ENCODE peak calls at places on chromosomes 5 and 9, in ten cellular contexts. One of them, this sample, is unnamed.

GRCh38 chr5:159342838-159343237 is 12.6 kb upstream of the IL12B start:
- DNase-seq in lower lobe of right lung: no peak
- DNase-seq in AG10803: no peak
- DNase-seq in cardiac fibroblast: no peak
- DNase-seq in ovary: no peak
- DNase-seq in GM23338: no peak
- DNase-seq in coronary artery: no peak
- DNase-seq in SK-N-SH: no peak
- DNase-seq in fibroblast of lung: no peak
- DNase-seq in heart left ventricle: no peak
- DNase-seq in this sample: no peak

GRCh38 chr5:123945548-123945947 is 433.6 kb downstream of the CSNK1G3 start:
- DNase-seq in lower lobe of right lung: no peak
- DNase-seq in AG10803: no peak
- DNase-seq in cardiac fibroblast: no peak
- DNase-seq in ovary: no peak
- DNase-seq in GM23338: no peak
- DNase-seq in coronary artery: no peak
- DNase-seq in SK-N-SH: no peak
- DNase-seq in fibroblast of lung: no peak
- DNase-seq in heart left ventricle: no peak
- DNase-seq in this sample: no peak

GRCh38 chr5:61344187-61344944 is 12.3 kb downstream of the ZSWIM6 start:
- DNase-seq in lower lobe of right lung: no peak
- DNase-seq in AG10803: no peak
- DNase-seq in cardiac fibroblast: peak
- DNase-seq in ovary: peak
- DNase-seq in GM23338: no peak
- DNase-seq in coronary artery: no peak
- DNase-seq in SK-N-SH: peak
- DNase-seq in fibroblast of lung: no peak
- DNase-seq in heart left ventricle: peak
- DNase-seq in this sample: no peak

GRCh38 chr5:156963125-156963524 is at the start of gene TIMD4:
- DNase-seq in lower lobe of right lung: no peak
- DNase-seq in AG10803: no peak
- DNase-seq in cardiac fibroblast: no peak
- DNase-seq in ovary: no peak
- DNase-seq in GM23338: no peak
- DNase-seq in coronary artery: no peak
- DNase-seq in SK-N-SH: no peak
- DNase-seq in fibroblast of lung: no peak
- DNase-seq in heart left ventricle: no peak
- DNase-seq in this sample: no peak

GRCh38 chr9:69719368-69719767 is 40.4 kb downstream of the PTAR1 start:
- DNase-seq in lower lobe of right lung: no peak
- DNase-seq in AG10803: no peak
- DNase-seq in cardiac fibroblast: peak
- DNase-seq in ovary: no peak
- DNase-seq in GM23338: no peak
- DNase-seq in coronary artery: no peak
- DNase-seq in SK-N-SH: no peak
- DNase-seq in fibroblast of lung: peak
- DNase-seq in heart left ventricle: no peak
- DNase-seq in this sample: no peak

GRCh38 chr5:132840313-132840712 is 9.9 kb upstream of the SHROOM1 start:
- DNase-seq in lower lobe of right lung: no peak
- DNase-seq in AG10803: no peak
- DNase-seq in cardiac fibroblast: no peak
- DNase-seq in ovary: no peak
- DNase-seq in GM23338: no peak
- DNase-seq in coronary artery: no peak
- DNase-seq in SK-N-SH: no peak
- DNase-seq in fibroblast of lung: no peak
- DNase-seq in heart left ventricle: no peak
- DNase-seq in this sample: no peak

GRCh38 chr9:129011761-129012281 is 16.3 kb downstream of the SH3GLB2 start:
- DNase-seq in lower lobe of right lung: no peak
- DNase-seq in AG10803: no peak
- DNase-seq in cardiac fibroblast: no peak
- DNase-seq in ovary: no peak
- DNase-seq in GM23338: no peak
- DNase-seq in coronary artery: no peak
- DNase-seq in SK-N-SH: no peak
- DNase-seq in fibroblast of lung: no peak
- DNase-seq in heart left ventricle: no peak
- DNase-seq in this sample: no peak

GRCh38 chr9:121141706-121142105 is 60.0 kb downstream of the RAB14 start:
- DNase-seq in lower lobe of right lung: no peak
- DNase-seq in AG10803: no peak
- DNase-seq in cardiac fibroblast: no peak
- DNase-seq in ovary: no peak
- DNase-seq in GM23338: no peak
- DNase-seq in coronary artery: no peak
- DNase-seq in SK-N-SH: no peak
- DNase-seq in fibroblast of lung: no peak
- DNase-seq in heart left ventricle: no peak
- DNase-seq in this sample: no peak

GRCh38 chr5:179258922-179259730 is 86.1 kb downstream of the ADAMTS2 start:
- DNase-seq in lower lobe of right lung: no peak
- DNase-seq in AG10803: peak
- DNase-seq in cardiac fibroblast: no peak
- DNase-seq in ovary: peak
- DNase-seq in GM23338: no peak
- DNase-seq in coronary artery: peak
- DNase-seq in SK-N-SH: peak
- DNase-seq in fibroblast of lung: peak
- DNase-seq in heart left ventricle: no peak
- DNase-seq in this sample: peak

GRCh38 chr9:3525836-3526165 is at the start of gene RFX3:
- DNase-seq in lower lobe of right lung: peak
- DNase-seq in AG10803: peak
- DNase-seq in cardiac fibroblast: peak
- DNase-seq in ovary: peak
- DNase-seq in GM23338: peak
- DNase-seq in coronary artery: peak
- DNase-seq in SK-N-SH: peak
- DNase-seq in fibroblast of lung: peak
- DNase-seq in heart left ventricle: peak
- DNase-seq in this sample: peak

GRCh38 chr5:35754481-35754880 is 102.2 kb upstream of the IL7R start:
- DNase-seq in lower lobe of right lung: no peak
- DNase-seq in AG10803: no peak
- DNase-seq in cardiac fibroblast: no peak
- DNase-seq in ovary: no peak
- DNase-seq in GM23338: peak
- DNase-seq in coronary artery: no peak
- DNase-seq in SK-N-SH: no peak
- DNase-seq in fibroblast of lung: no peak
- DNase-seq in heart left ventricle: no peak
- DNase-seq in this sample: no peak

GRCh38 chr9:107465467-107466451 is 23.8 kb downstream of the KLF4 start:
- DNase-seq in lower lobe of right lung: peak
- DNase-seq in AG10803: peak
- DNase-seq in cardiac fibroblast: peak
- DNase-seq in ovary: peak
- DNase-seq in GM23338: peak
- DNase-seq in coronary artery: peak
- DNase-seq in SK-N-SH: peak
- DNase-seq in fibroblast of lung: peak
- DNase-seq in heart left ventricle: peak
- DNase-seq in this sample: peak

GRCh38 chr9:103660830-103661229 is 433.3 kb upstream of the SMC2 start:
- DNase-seq in lower lobe of right lung: no peak
- DNase-seq in AG10803: no peak
- DNase-seq in cardiac fibroblast: no peak
- DNase-seq in ovary: no peak
- DNase-seq in GM23338: no peak
- DNase-seq in coronary artery: no peak
- DNase-seq in SK-N-SH: no peak
- DNase-seq in fibroblast of lung: no peak
- DNase-seq in heart left ventricle: no peak
- DNase-seq in this sample: no peak

GRCh38 chr9:91037511-91038482 is 236.2 kb downstream of the SYK start:
- DNase-seq in lower lobe of right lung: peak
- DNase-seq in AG10803: peak
- DNase-seq in cardiac fibroblast: peak
- DNase-seq in ovary: peak
- DNase-seq in GM23338: no peak
- DNase-seq in coronary artery: peak
- DNase-seq in SK-N-SH: peak
- DNase-seq in fibroblast of lung: peak
- DNase-seq in heart left ventricle: peak
- DNase-seq in this sample: peak

GRCh38 chr5:176847726-176848290 is 37.4 kb downstream of the UNC5A start:
- DNase-seq in lower lobe of right lung: no peak
- DNase-seq in AG10803: no peak
- DNase-seq in cardiac fibroblast: no peak
- DNase-seq in ovary: no peak
- DNase-seq in GM23338: peak
- DNase-seq in coronary artery: no peak
- DNase-seq in SK-N-SH: no peak
- DNase-seq in fibroblast of lung: no peak
- DNase-seq in heart left ventricle: no peak
- DNase-seq in this sample: no peak

GRCh38 chr5:119338326-119338957 is 17.4 kb upstream of the TNFAIP8 start:
- DNase-seq in lower lobe of right lung: no peak
- DNase-seq in AG10803: no peak
- DNase-seq in cardiac fibroblast: no peak
- DNase-seq in ovary: no peak
- DNase-seq in GM23338: no peak
- DNase-seq in coronary artery: no peak
- DNase-seq in SK-N-SH: no peak
- DNase-seq in fibroblast of lung: no peak
- DNase-seq in heart left ventricle: no peak
- DNase-seq in this sample: no peak
- H3K4me3 ChIP-seq in lower lobe of right lung: no peak
- H3K4me3 ChIP-seq in AG10803: no peak
- H3K4me3 ChIP-seq in cardiac fibroblast: no peak
- H3K4me3 ChIP-seq in ovary: no peak
- H3K4me3 ChIP-seq in GM23338: no peak
- H3K4me3 ChIP-seq in coronary artery: no peak
- H3K4me3 ChIP-seq in SK-N-SH: no peak
- H3K4me3 ChIP-seq in fibroblast of lung: no peak
- H3K4me3 ChIP-seq in heart left ventricle: no peak
- H3K4me3 ChIP-seq in this sample: no peak

DNA sequence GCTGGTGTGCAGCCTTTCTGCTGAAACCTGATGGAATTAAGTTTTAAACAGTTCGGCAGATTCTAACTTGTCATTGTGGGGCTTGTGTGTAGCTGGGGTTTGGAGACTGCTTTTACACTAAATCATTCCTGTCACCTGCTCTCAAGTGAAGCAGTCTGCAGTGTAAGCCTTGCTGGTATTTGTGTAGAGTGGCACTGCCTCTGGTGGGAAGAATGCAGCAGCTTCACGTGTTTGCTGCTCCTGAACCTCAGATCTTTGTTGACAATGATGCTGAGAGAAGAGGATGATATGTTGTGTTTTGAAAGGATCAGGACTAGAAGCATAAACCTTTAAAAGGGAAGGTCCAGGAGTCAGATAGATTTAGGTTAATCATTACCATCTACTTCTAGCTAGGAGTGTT is 88.1 kb downstream of the KDM4C start:
- DNase-seq in lower lobe of right lung: no peak
- DNase-seq in AG10803: peak
- DNase-seq in cardiac fibroblast: peak
- DNase-seq in ovary: no peak
- DNase-seq in GM23338: peak
- DNase-seq in coronary artery: no peak
- DNase-seq in SK-N-SH: peak
- DNase-seq in fibroblast of lung: peak
- DNase-seq in heart left ventricle: no peak
- DNase-seq in this sample: no peak
- TF ChIP-seq CTCF in lower lobe of right lung: no peak
- TF ChIP-seq CTCF in AG10803: peak
- TF ChIP-seq CTCF in cardiac fibroblast: no peak
- TF ChIP-seq CTCF in ovary: no peak
- TF ChIP-seq CTCF in GM23338: peak
- TF ChIP-seq CTCF in coronary artery: no peak
- TF ChIP-seq CTCF in SK-N-SH: peak
- TF ChIP-seq CTCF in fibroblast of lung: peak
- TF ChIP-seq CTCF in heart left ventricle: no peak
- TF ChIP-seq CTCF in this sample: peak

DNA sequence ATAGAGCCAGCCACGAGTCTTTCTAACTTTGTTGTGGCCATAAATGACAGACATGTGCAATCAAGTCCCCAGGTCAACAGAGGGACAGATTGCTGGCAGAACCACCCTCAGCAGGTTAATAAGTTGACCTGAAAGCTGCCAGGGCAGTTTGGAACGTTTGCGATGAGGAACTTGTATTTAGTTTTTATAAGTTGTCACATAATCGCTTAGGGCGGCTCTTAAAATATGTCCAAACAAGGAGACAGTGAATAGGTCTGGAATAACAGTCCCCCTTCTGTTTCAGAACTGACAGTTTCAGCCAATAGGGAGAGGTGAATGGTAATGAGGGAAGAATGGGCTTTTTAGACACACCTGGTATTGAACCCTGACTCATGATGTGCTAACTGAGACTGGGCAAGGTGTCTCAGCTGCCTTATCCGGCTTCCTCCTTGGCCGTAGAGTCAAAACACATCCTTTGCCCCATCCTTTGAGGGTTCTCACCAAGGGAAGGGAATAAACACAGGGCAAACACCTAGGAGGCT is 33.6 kb upstream of the GABRP start:
- DNase-seq in lower lobe of right lung: no peak
- DNase-seq in AG10803: no peak
- DNase-seq in cardiac fibroblast: no peak
- DNase-seq in ovary: no peak
- DNase-seq in GM23338: no peak
- DNase-seq in coronary artery: no peak
- DNase-seq in SK-N-SH: no peak
- DNase-seq in fibroblast of lung: no peak
- DNase-seq in heart left ventricle: no peak
- DNase-seq in this sample: no peak
- H3K4me3 ChIP-seq in lower lobe of right lung: no peak
- H3K4me3 ChIP-seq in AG10803: no peak
- H3K4me3 ChIP-seq in cardiac fibroblast: no peak
- H3K4me3 ChIP-seq in ovary: no peak
- H3K4me3 ChIP-seq in GM23338: no peak
- H3K4me3 ChIP-seq in coronary artery: no peak
- H3K4me3 ChIP-seq in SK-N-SH: no peak
- H3K4me3 ChIP-seq in fibroblast of lung: no peak
- H3K4me3 ChIP-seq in heart left ventricle: no peak
- H3K4me3 ChIP-seq in this sample: no peak

DNA sequence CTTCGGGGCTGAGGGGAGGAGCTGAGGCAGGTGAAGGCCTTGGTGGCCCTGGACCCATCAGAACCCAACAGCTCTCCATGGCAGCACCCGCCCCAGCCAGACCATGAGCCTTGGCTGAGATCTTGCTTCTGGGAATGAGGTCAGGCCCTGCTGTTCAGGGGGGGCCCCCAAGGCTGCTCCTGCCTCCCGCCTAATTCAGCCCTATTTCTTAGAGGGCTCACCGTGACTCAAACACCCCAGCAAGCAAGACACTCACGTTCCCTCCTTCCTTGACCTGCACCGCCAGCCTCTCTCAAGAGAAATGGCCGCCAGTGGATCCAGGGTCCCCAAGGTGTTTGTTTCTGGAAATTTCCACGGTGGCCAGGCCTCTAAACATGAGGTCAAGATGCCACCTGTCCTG is 61.4 kb upstream of the PPP1R26 start:
- DNase-seq in lower lobe of right lung: no peak
- DNase-seq in AG10803: no peak
- DNase-seq in cardiac fibroblast: no peak
- DNase-seq in ovary: no peak
- DNase-seq in GM23338: no peak
- DNase-seq in coronary artery: no peak
- DNase-seq in SK-N-SH: no peak
- DNase-seq in fibroblast of lung: no peak
- DNase-seq in heart left ventricle: no peak
- DNase-seq in this sample: no peak
- TF ChIP-seq CTCF in lower lobe of right lung: no peak
- TF ChIP-seq CTCF in AG10803: no peak
- TF ChIP-seq CTCF in cardiac fibroblast: no peak
- TF ChIP-seq CTCF in ovary: no peak
- TF ChIP-seq CTCF in GM23338: no peak
- TF ChIP-seq CTCF in coronary artery: no peak
- TF ChIP-seq CTCF in SK-N-SH: no peak
- TF ChIP-seq CTCF in fibroblast of lung: no peak
- TF ChIP-seq CTCF in heart left ventricle: no peak
- TF ChIP-seq CTCF in this sample: no peak

This sample was measured in right lobe of liver.